ENCODE peak calls at places on chromosomes 13 and 19, in eight cellular contexts. F is fibroblast of lung; Q is NCI-H510A; D is HEK293T; P is activated CD4-positive, alpha-beta T cell treated with anti-CD3 and anti-CD28 coated beads, Interleukin-2, amount 50 U/mL, for 24 hours; H is heart right ventricle; G is testis; R is heart left ventricle. U is an unnamed sample.
A peak's percentile ranks its signal among the peaks of the same experiment; 100 is the strongest.

GRCh38 chr13:26017932-26018690 is 33.7 kb downstream of the SHISA2 start:
- DNase-seq in H (no peak), Q (no peak), F (peak; percentile 48), P (no peak), G (peak; percentile 35), R (no peak), D (no peak), U (no peak)

GRCh38 chr13:30845297-30846214 is 60.5 kb upstream of the MEDAG start:
- DNase-seq in G (no peak), P (no peak), D (no peak), H (no peak), Q (no peak), R (no peak), F (no peak), U (no peak)

GRCh38 chr13:108700421-108701170 is 71.2 kb downstream of the MYO16 start:
- DNase-seq in F (peak; percentile 75), G (no peak), Q (no peak), P (no peak), D (no peak), R (no peak), H (no peak), U (no peak)

GRCh38 chr13:19586904-19587634 is 25.7 kb upstream of the TPTE2 start:
- DNase-seq in Q (no peak), R (peak; percentile 32), P (peak; percentile 47), D (no peak), H (no peak), G (peak; percentile 66), F (peak; percentile 50), U (no peak)

GRCh38 chr19:42606660-42607351 is 12.1 kb upstream of the CEACAM8 start:
- DNase-seq in R (peak; percentile 32), G (peak; percentile 80), P (no peak), D (peak; percentile 82), F (peak; percentile 2), H (no peak), Q (no peak), U (peak; percentile 88)

GRCh38 chr13:49441846-49442245 is 2.0 kb downstream of the CAB39L start:
- DNase-seq in P (no peak), R (no peak), F (peak; percentile 89), H (no peak), D (no peak), G (no peak), Q (no peak), U (no peak)

GRCh38 chr19:40982594-40983101 is 8.4 kb upstream of the CYP2B6 start:
- DNase-seq in H (no peak), G (no peak), D (no peak), F (peak; percentile 48), Q (no peak), P (no peak), R (no peak), U (no peak)

GRCh38 chr19:53881482-53882390 is at the start of gene PRKCG:
- DNase-seq in G (no peak), F (no peak), P (no peak), R (no peak), Q (no peak), H (no peak), D (no peak), U (no peak)

GRCh38 chr19:28694812-28695211 is 518.1 kb downstream of the UQCRFS1 start:
- DNase-seq in H (no peak), P (no peak), R (no peak), F (no peak), G (no peak), Q (no peak), D (no peak), U (no peak)

GRCh38 chr13:46475586-46475991 is 77.4 kb upstream of the LRCH1 start:
- DNase-seq in P (no peak), D (no peak), R (no peak), G (no peak), Q (no peak), H (no peak), F (peak; percentile 45), U (no peak)

GRCh38 chr13:44075113-44075512 is 195.4 kb downstream of the LACC1 start:
- DNase-seq in R (no peak), H (no peak), F (peak; percentile 7), G (no peak), Q (no peak), D (no peak), P (no peak), U (peak; percentile 51)

GRCh38 chr19:19463348-19464117 is 51.8 kb downstream of the TSSK6 start:
- DNase-seq in P (no peak), F (peak; percentile 84), D (no peak), Q (no peak), G (no peak), R (peak; percentile 43), H (no peak), U (no peak)

GRCh38 chr13:30561506-30561905 is 56.2 kb upstream of the USPL1 start:
- DNase-seq in G (no peak), H (no peak), Q (no peak), P (no peak), F (peak; percentile 51), R (no peak), D (no peak), U (no peak)

GRCh38 chr19:5823579-5824281 is 15.8 kb downstream of the FUT6 start:
- DNase-seq in D (peak; percentile 68), Q (no peak), P (no peak), G (no peak), R (no peak), F (no peak), H (no peak), U (peak; percentile 12)

GRCh38 chr13:87810391-87810801 is 139.2 kb downstream of the SLITRK5 start:
- DNase-seq in H (no peak), G (peak; percentile 18), R (no peak), P (no peak), Q (no peak), D (no peak), F (no peak), U (no peak)

GRCh38 chr19:49064029-49064629 is 489 bp downstream of the NTF4 start:
- DNase-seq in H (no peak), D (no peak), Q (no peak), G (no peak), F (no peak), R (no peak), P (no peak), U (no peak)

U was measured in G401.